ENCODE peak calls at places on chromosomes 2 and 18, in four cellular contexts. One of them, this sample, is unnamed.

GRCh38 chr2:95305341-95306058 is 8.4 kb downstream of the KCNIP3 start:
- DNase-seq in ELF-1: no peak
- DNase-seq in Daoy: no peak
- DNase-seq in SW480: peak; percentile 30
- DNase-seq in this sample: no peak

GRCh38 chr2:2800697-2801096 is 469.6 kb upstream of the MYT1L start:
- DNase-seq in ELF-1: no peak
- DNase-seq in Daoy: no peak
- DNase-seq in SW480: no peak
- DNase-seq in this sample: no peak

GRCh38 chr18:74995404-74995737 is 213.6 kb downstream of the PTGR3 start:
- DNase-seq in ELF-1: no peak
- DNase-seq in Daoy: no peak
- DNase-seq in SW480: no peak
- DNase-seq in this sample: no peak

GRCh38 chr2:209523778-209524362 is 100.0 kb downstream of the MAP2 start:
- DNase-seq in ELF-1: no peak
- DNase-seq in Daoy: no peak
- DNase-seq in SW480: no peak
- DNase-seq in this sample: no peak

GRCh38 chr18:24766376-24766775 is 305.9 kb downstream of the HRH4 start:
- DNase-seq in ELF-1: no peak
- DNase-seq in Daoy: no peak
- DNase-seq in SW480: no peak
- DNase-seq in this sample: no peak

GRCh38 chr2:160205511-160205910 is 5.4 kb upstream of the ITGB6 start:
- DNase-seq in ELF-1: peak; percentile 96
- DNase-seq in Daoy: peak; percentile 99
- DNase-seq in SW480: peak; percentile 93
- DNase-seq in this sample: no peak

GRCh38 chr2:158988501-158988900 is 20.1 kb downstream of the TANC1 start:
- DNase-seq in ELF-1: no peak
- DNase-seq in Daoy: no peak
- DNase-seq in SW480: no peak
- DNase-seq in this sample: no peak

GRCh38 chr2:39099820-39100728 is 20.8 kb downstream of the SOS1 start:
- DNase-seq in ELF-1: no peak
- DNase-seq in Daoy: peak; percentile 11
- DNase-seq in SW480: no peak
- DNase-seq in this sample: no peak

GRCh38 chr18:45774065-45774521 is 50.1 kb downstream of the SLC14A1 start:
- DNase-seq in ELF-1: no peak
- DNase-seq in Daoy: peak; percentile 80
- DNase-seq in SW480: peak; percentile 78
- DNase-seq in this sample: no peak

GRCh38 chr18:8797206-8797605 is 91.8 kb downstream of the MTCL1 start:
- DNase-seq in ELF-1: no peak
- DNase-seq in Daoy: peak; percentile 9
- DNase-seq in SW480: peak; percentile 24
- DNase-seq in this sample: no peak

GRCh38 chr2:2653221-2653620 is 322.1 kb upstream of the MYT1L start:
- DNase-seq in ELF-1: no peak
- DNase-seq in Daoy: no peak
- DNase-seq in SW480: no peak
- DNase-seq in this sample: no peak

GRCh38 chr2:176169711-176170110 is 12.6 kb downstream of the HOXD3 start:
- DNase-seq in ELF-1: no peak
- DNase-seq in Daoy: no peak
- DNase-seq in SW480: no peak
- DNase-seq in this sample: no peak

This sample was measured in activated naive CD8-positive, alpha-beta T cell treated with anti-CD3 and anti-CD28 coated beads, Interleukin-2, amount 50 U/mL, for 24 hours.